ENCODE peak calls at places on chromosomes 13 and 19, in seven cellular contexts. One of them, this sample, is unnamed. For H3K9me3, the result is how much of the 10 kb centered on the place peaks cover.

GRCh38 chr19:44592451-44592890 is 20.9 kb upstream of the IGSF23 start:
- DNase-seq in mucosa of descending colon: no peak
- DNase-seq in A549: peak
- DNase-seq in HCT116: no peak
- DNase-seq in CD8-positive, alpha-beta T cell: no peak
- DNase-seq in heart right ventricle: peak
- DNase-seq in Peyer's patch: no peak
- DNase-seq in this sample: peak

GRCh38 chr13:94228781-94229180 is 250.7 kb downstream of the DCT start:
- DNase-seq in HCT116: no peak
- DNase-seq in mucosa of descending colon: no peak
- DNase-seq in A549: no peak
- DNase-seq in CD8-positive, alpha-beta T cell: no peak
- DNase-seq in Peyer's patch: no peak
- DNase-seq in heart right ventricle: no peak
- DNase-seq in this sample: no peak

GRCh38 chr19:8612807-8613171 is 2.3 kb upstream of the ADAMTS10 start:
- DNase-seq in Peyer's patch: no peak
- DNase-seq in A549: no peak
- DNase-seq in heart right ventricle: no peak
- DNase-seq in CD8-positive, alpha-beta T cell: peak
- DNase-seq in mucosa of descending colon: no peak
- DNase-seq in HCT116: no peak
- DNase-seq in this sample: no peak

GRCh38 chr19:4375620-4376228 is 24.6 kb downstream of the SH3GL1 start:
- DNase-seq in mucosa of descending colon: no peak
- DNase-seq in HCT116: no peak
- DNase-seq in CD8-positive, alpha-beta T cell: no peak
- DNase-seq in A549: peak
- DNase-seq in heart right ventricle: no peak
- DNase-seq in Peyer's patch: no peak
- DNase-seq in this sample: no peak

GRCh38 chr19:17282488-17283256 is 971 bp downstream of the ANKLE1 start:
- DNase-seq in CD8-positive, alpha-beta T cell: peak
- DNase-seq in HCT116: peak
- DNase-seq in heart right ventricle: peak
- DNase-seq in A549: peak
- DNase-seq in mucosa of descending colon: peak
- DNase-seq in Peyer's patch: peak
- DNase-seq in this sample: peak

GRCh38 chr19:13974073-13974472 is 21.8 kb downstream of the DCAF15 start:
- DNase-seq in HCT116: peak
- DNase-seq in mucosa of descending colon: no peak
- DNase-seq in Peyer's patch: peak
- DNase-seq in heart right ventricle: no peak
- DNase-seq in A549: peak
- DNase-seq in CD8-positive, alpha-beta T cell: peak
- DNase-seq in this sample: peak

GRCh38 chr13:41458939-41459753 is 1.8 kb downstream of the RGCC start:
- DNase-seq in HCT116: peak
- DNase-seq in Peyer's patch: no peak
- DNase-seq in mucosa of descending colon: no peak
- DNase-seq in CD8-positive, alpha-beta T cell: peak
- DNase-seq in A549: peak
- DNase-seq in heart right ventricle: peak
- DNase-seq in this sample: peak

GRCh38 chr13:28755546-28755870 is 36.7 kb upstream of the SLC46A3 start:
- DNase-seq in Peyer's patch: no peak
- DNase-seq in heart right ventricle: no peak
- DNase-seq in HCT116: no peak
- DNase-seq in CD8-positive, alpha-beta T cell: no peak
- DNase-seq in A549: no peak
- DNase-seq in mucosa of descending colon: no peak
- DNase-seq in this sample: no peak

GRCh38 chr19:23392706-23393105 is 2.6 kb downstream of the ZNF91 start:
- DNase-seq in heart right ventricle: no peak
- DNase-seq in Peyer's patch: no peak
- DNase-seq in HCT116: no peak
- DNase-seq in CD8-positive, alpha-beta T cell: no peak
- DNase-seq in A549: no peak
- DNase-seq in mucosa of descending colon: no peak
- DNase-seq in this sample: no peak

GRCh38 chr19:37966211-37967072 is 59.4 kb downstream of the SIPA1L3 start:
- DNase-seq in CD8-positive, alpha-beta T cell: no peak
- DNase-seq in heart right ventricle: no peak
- DNase-seq in mucosa of descending colon: no peak
- DNase-seq in Peyer's patch: peak
- DNase-seq in A549: no peak
- DNase-seq in HCT116: no peak
- DNase-seq in this sample: no peak

GRCh38 chr19:38538386-38538785 is 79.4 kb downstream of the MAP4K1 start:
- DNase-seq in A549: no peak
- DNase-seq in HCT116: no peak
- DNase-seq in mucosa of descending colon: no peak
- DNase-seq in CD8-positive, alpha-beta T cell: no peak
- DNase-seq in Peyer's patch: no peak
- DNase-seq in heart right ventricle: no peak
- DNase-seq in this sample: no peak

DNA sequence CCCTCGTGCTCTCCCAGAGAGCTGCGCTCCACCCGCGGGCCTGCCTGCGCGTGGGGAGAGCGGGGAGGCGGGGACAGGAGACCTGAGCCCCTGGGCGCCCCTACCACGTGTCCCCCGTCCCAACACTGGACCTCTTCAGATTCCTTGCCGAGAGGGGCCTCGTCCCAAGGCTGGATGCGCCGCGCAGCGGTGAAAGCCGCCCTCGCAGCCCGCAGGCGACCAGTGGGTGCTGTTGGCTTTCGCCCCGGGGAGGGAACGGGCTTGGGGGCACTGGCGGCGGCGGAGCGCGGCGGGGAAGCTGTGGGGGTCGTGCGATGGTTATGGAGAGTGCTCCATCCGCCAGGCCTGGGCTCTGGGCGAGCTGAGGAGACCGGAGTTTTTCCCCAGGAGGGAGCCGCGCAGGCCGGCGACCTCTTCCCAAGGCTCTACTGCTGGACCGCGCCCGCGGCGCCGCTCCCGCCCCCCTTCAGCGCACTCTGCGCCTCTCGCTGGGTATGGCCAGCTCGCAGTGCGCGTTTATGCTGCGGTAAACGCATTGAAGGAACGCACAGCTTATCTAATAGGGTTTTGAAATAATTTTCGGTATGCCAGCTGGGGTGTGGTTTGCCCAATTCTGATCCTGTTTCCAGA is 17.2 kb upstream of the RNF17 start:
- DNase-seq in HCT116: no peak
- DNase-seq in CD8-positive, alpha-beta T cell: no peak
- DNase-seq in A549: peak
- DNase-seq in Peyer's patch: no peak
- DNase-seq in mucosa of descending colon: no peak
- DNase-seq in heart right ventricle: no peak
- DNase-seq in this sample: no peak
- H3K4me3 ChIP-seq in HCT116: no peak
- H3K4me3 ChIP-seq in CD8-positive, alpha-beta T cell: no peak
- H3K4me3 ChIP-seq in A549: peak
- H3K4me3 ChIP-seq in Peyer's patch: no peak
- H3K4me3 ChIP-seq in mucosa of descending colon: no peak
- H3K4me3 ChIP-seq in heart right ventricle: peak
- H3K4me3 ChIP-seq in this sample: peak

GRCh38 chr13:52815330-52815729 is 33.1 kb downstream of the PCDH8 start:
- DNase-seq in HCT116: no peak
- DNase-seq in heart right ventricle: no peak
- DNase-seq in mucosa of descending colon: no peak
- DNase-seq in Peyer's patch: no peak
- DNase-seq in CD8-positive, alpha-beta T cell: no peak
- DNase-seq in A549: no peak
- DNase-seq in this sample: no peak
- H3K9me3 ChIP-seq in HCT116: under half
- H3K9me3 ChIP-seq in heart right ventricle: under half
- H3K9me3 ChIP-seq in mucosa of descending colon: under half
- H3K9me3 ChIP-seq in Peyer's patch: under half
- H3K9me3 ChIP-seq in CD8-positive, alpha-beta T cell: under half
- H3K9me3 ChIP-seq in A549: under half
- H3K9me3 ChIP-seq in this sample: under half

GRCh38 chr19:2227415-2228156 is 8.5 kb downstream of the PLEKHJ1 start:
- DNase-seq in A549: no peak
- DNase-seq in heart right ventricle: no peak
- DNase-seq in mucosa of descending colon: no peak
- DNase-seq in CD8-positive, alpha-beta T cell: no peak
- DNase-seq in HCT116: no peak
- DNase-seq in Peyer's patch: no peak
- DNase-seq in this sample: no peak
- H3K4me3 ChIP-seq in A549: no peak
- H3K4me3 ChIP-seq in heart right ventricle: no peak
- H3K4me3 ChIP-seq in mucosa of descending colon: no peak
- H3K4me3 ChIP-seq in CD8-positive, alpha-beta T cell: no peak
- H3K4me3 ChIP-seq in HCT116: no peak
- H3K4me3 ChIP-seq in Peyer's patch: no peak
- H3K4me3 ChIP-seq in this sample: no peak

GRCh38 chr19:31501427-31502195 is 152.4 kb upstream of the TSHZ3 start:
- DNase-seq in Peyer's patch: no peak
- DNase-seq in CD8-positive, alpha-beta T cell: no peak
- DNase-seq in heart right ventricle: no peak
- DNase-seq in mucosa of descending colon: no peak
- DNase-seq in HCT116: no peak
- DNase-seq in A549: no peak
- DNase-seq in this sample: no peak
- H3K9me3 ChIP-seq in Peyer's patch: under half
- H3K9me3 ChIP-seq in CD8-positive, alpha-beta T cell: under half
- H3K9me3 ChIP-seq in heart right ventricle: under half
- H3K9me3 ChIP-seq in mucosa of descending colon: under half
- H3K9me3 ChIP-seq in HCT116: under half
- H3K9me3 ChIP-seq in A549: under half
- H3K9me3 ChIP-seq in this sample: under half

DNA sequence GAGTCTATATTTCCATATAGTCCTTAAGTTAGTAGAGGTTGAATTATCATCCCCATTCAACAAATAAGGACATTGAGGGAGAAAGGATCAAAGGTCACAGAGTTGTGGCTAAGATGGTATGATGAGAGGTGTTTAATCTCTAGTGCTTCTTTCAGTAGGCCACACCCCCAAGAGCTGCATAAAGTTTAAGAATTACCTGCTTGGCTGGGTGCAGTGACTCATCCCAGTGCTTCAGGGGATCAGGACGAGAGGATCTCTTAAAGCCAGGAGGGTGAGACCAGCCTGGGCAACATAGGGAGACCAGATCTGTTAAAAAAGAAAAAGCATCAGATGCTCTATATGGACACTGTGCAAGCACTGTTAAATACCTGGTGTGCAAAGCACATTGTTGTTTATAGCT is 560.0 kb upstream of the KLHL1 start:
- DNase-seq in Peyer's patch: no peak
- DNase-seq in mucosa of descending colon: no peak
- DNase-seq in A549: no peak
- DNase-seq in HCT116: no peak
- DNase-seq in CD8-positive, alpha-beta T cell: no peak
- DNase-seq in heart right ventricle: no peak
- DNase-seq in this sample: no peak
- H3K4me3 ChIP-seq in Peyer's patch: no peak
- H3K4me3 ChIP-seq in mucosa of descending colon: no peak
- H3K4me3 ChIP-seq in A549: no peak
- H3K4me3 ChIP-seq in HCT116: no peak
- H3K4me3 ChIP-seq in CD8-positive, alpha-beta T cell: no peak
- H3K4me3 ChIP-seq in heart right ventricle: no peak
- H3K4me3 ChIP-seq in this sample: no peak

GRCh38 chr13:18959996-18960395 is 221.6 kb downstream of the TUBA3C start:
- DNase-seq in CD8-positive, alpha-beta T cell: no peak
- DNase-seq in heart right ventricle: no peak
- DNase-seq in Peyer's patch: no peak
- DNase-seq in mucosa of descending colon: no peak
- DNase-seq in A549: no peak
- DNase-seq in HCT116: no peak
- DNase-seq in this sample: no peak

GRCh38 chr13:18961383-18962117 is 220.1 kb downstream of the TUBA3C start:
- DNase-seq in HCT116: no peak
- DNase-seq in CD8-positive, alpha-beta T cell: no peak
- DNase-seq in Peyer's patch: no peak
- DNase-seq in A549: no peak
- DNase-seq in heart right ventricle: no peak
- DNase-seq in mucosa of descending colon: no peak
- DNase-seq in this sample: no peak

GRCh38 chr13:18956473-18957078 is 225.0 kb downstream of the TUBA3C start:
- DNase-seq in CD8-positive, alpha-beta T cell: no peak
- DNase-seq in Peyer's patch: no peak
- DNase-seq in HCT116: no peak
- DNase-seq in heart right ventricle: no peak
- DNase-seq in A549: no peak
- DNase-seq in mucosa of descending colon: no peak
- DNase-seq in this sample: no peak

GRCh38 chr13:18960637-18961227 is 220.9 kb downstream of the TUBA3C start:
- DNase-seq in mucosa of descending colon: no peak
- DNase-seq in HCT116: no peak
- DNase-seq in heart right ventricle: no peak
- DNase-seq in A549: no peak
- DNase-seq in Peyer's patch: no peak
- DNase-seq in CD8-positive, alpha-beta T cell: no peak
- DNase-seq in this sample: no peak

GRCh38 chr13:18959229-18959628 is 222.4 kb downstream of the TUBA3C start:
- DNase-seq in mucosa of descending colon: no peak
- DNase-seq in CD8-positive, alpha-beta T cell: no peak
- DNase-seq in HCT116: no peak
- DNase-seq in heart right ventricle: no peak
- DNase-seq in A549: no peak
- DNase-seq in Peyer's patch: peak
- DNase-seq in this sample: no peak
- H3K9me3 ChIP-seq in mucosa of descending colon: half or more
- H3K9me3 ChIP-seq in CD8-positive, alpha-beta T cell: under half
- H3K9me3 ChIP-seq in HCT116: under half
- H3K9me3 ChIP-seq in heart right ventricle: under half
- H3K9me3 ChIP-seq in A549: under half
- H3K9me3 ChIP-seq in Peyer's patch: under half
- H3K9me3 ChIP-seq in this sample: under half

This sample was measured in stomach.